ENCODE peak calls at places on chromosome 15, in seven cellular contexts. One of them, this sample, is unnamed.

GRCh38 chr15:23753248-23753647 is 66.1 kb upstream of the NDN start:
- DNase-seq in fibroblast of lung: no peak
- DNase-seq in hepatocyte: no peak
- DNase-seq in choroid plexus epithelial cell: no peak
- DNase-seq in astrocyte of the cerebellum: no peak
- DNase-seq in brain microvascular endothelial cell: no peak
- DNase-seq in breast epithelium: no peak
- DNase-seq in this sample: no peak

GRCh38 chr15:24760066-24760465 is 84.5 kb downstream of the NPAP1 start:
- DNase-seq in fibroblast of lung: no peak
- DNase-seq in astrocyte of the cerebellum: no peak
- DNase-seq in hepatocyte: no peak
- DNase-seq in breast epithelium: no peak
- DNase-seq in brain microvascular endothelial cell: no peak
- DNase-seq in choroid plexus epithelial cell: no peak
- DNase-seq in this sample: no peak

GRCh38 chr15:77869021-77869895 is 208.3 kb downstream of the TBC1D2B start:
- DNase-seq in hepatocyte: no peak
- DNase-seq in fibroblast of lung: peak
- DNase-seq in astrocyte of the cerebellum: no peak
- DNase-seq in brain microvascular endothelial cell: no peak
- DNase-seq in choroid plexus epithelial cell: no peak
- DNase-seq in breast epithelium: no peak
- DNase-seq in this sample: no peak

GRCh38 chr15:48619446-48619845 is 26.1 kb downstream of the FBN1 start:
- DNase-seq in fibroblast of lung: no peak
- DNase-seq in choroid plexus epithelial cell: no peak
- DNase-seq in astrocyte of the cerebellum: no peak
- DNase-seq in breast epithelium: no peak
- DNase-seq in hepatocyte: no peak
- DNase-seq in brain microvascular endothelial cell: no peak
- DNase-seq in this sample: no peak

GRCh38 chr15:101455291-101455916 is 34.1 kb downstream of the PCSK6 start:
- DNase-seq in breast epithelium: peak
- DNase-seq in choroid plexus epithelial cell: no peak
- DNase-seq in fibroblast of lung: no peak
- DNase-seq in hepatocyte: no peak
- DNase-seq in brain microvascular endothelial cell: no peak
- DNase-seq in astrocyte of the cerebellum: no peak
- DNase-seq in this sample: no peak

GRCh38 chr15:29997499-29997898 is 85.3 kb upstream of the GOLGA8J start:
- DNase-seq in choroid plexus epithelial cell: no peak
- DNase-seq in breast epithelium: no peak
- DNase-seq in astrocyte of the cerebellum: no peak
- DNase-seq in fibroblast of lung: no peak
- DNase-seq in hepatocyte: no peak
- DNase-seq in brain microvascular endothelial cell: no peak
- DNase-seq in this sample: no peak

GRCh38 chr15:26082833-26083174 is 219.7 kb upstream of the ATP10A start:
- DNase-seq in breast epithelium: no peak
- DNase-seq in brain microvascular endothelial cell: peak
- DNase-seq in hepatocyte: no peak
- DNase-seq in choroid plexus epithelial cell: peak
- DNase-seq in fibroblast of lung: no peak
- DNase-seq in astrocyte of the cerebellum: no peak
- DNase-seq in this sample: no peak

GRCh38 chr15:29242466-29243242 is 27.0 kb downstream of the NSMCE3 start:
- DNase-seq in fibroblast of lung: no peak
- DNase-seq in brain microvascular endothelial cell: peak
- DNase-seq in choroid plexus epithelial cell: peak
- DNase-seq in breast epithelium: no peak
- DNase-seq in astrocyte of the cerebellum: no peak
- DNase-seq in hepatocyte: peak
- DNase-seq in this sample: no peak

GRCh38 chr15:70501849-70502248 is 261.5 kb downstream of the UACA start:
- DNase-seq in fibroblast of lung: no peak
- DNase-seq in breast epithelium: no peak
- DNase-seq in hepatocyte: no peak
- DNase-seq in astrocyte of the cerebellum: no peak
- DNase-seq in choroid plexus epithelial cell: no peak
- DNase-seq in brain microvascular endothelial cell: no peak
- DNase-seq in this sample: no peak

GRCh38 chr15:76994496-76994895 is 430 bp upstream of the PSTPIP1 start:
- DNase-seq in choroid plexus epithelial cell: no peak
- DNase-seq in breast epithelium: no peak
- DNase-seq in hepatocyte: no peak
- DNase-seq in fibroblast of lung: no peak
- DNase-seq in brain microvascular endothelial cell: no peak
- DNase-seq in astrocyte of the cerebellum: no peak
- DNase-seq in this sample: no peak

GRCh38 chr15:60733196-60733595 is 254.3 kb upstream of the ICE2 start:
- DNase-seq in astrocyte of the cerebellum: no peak
- DNase-seq in hepatocyte: no peak
- DNase-seq in breast epithelium: no peak
- DNase-seq in choroid plexus epithelial cell: no peak
- DNase-seq in brain microvascular endothelial cell: no peak
- DNase-seq in fibroblast of lung: no peak
- DNase-seq in this sample: no peak

GRCh38 chr15:82820128-82820527 is 10.7 kb downstream of the WHAMM start:
- DNase-seq in hepatocyte: no peak
- DNase-seq in choroid plexus epithelial cell: no peak
- DNase-seq in brain microvascular endothelial cell: no peak
- DNase-seq in breast epithelium: no peak
- DNase-seq in fibroblast of lung: no peak
- DNase-seq in astrocyte of the cerebellum: no peak
- DNase-seq in this sample: no peak

GRCh38 chr15:74563442-74563841 is 22.4 kb downstream of the ARID3B start:
- DNase-seq in hepatocyte: no peak
- DNase-seq in astrocyte of the cerebellum: no peak
- DNase-seq in brain microvascular endothelial cell: no peak
- DNase-seq in breast epithelium: no peak
- DNase-seq in choroid plexus epithelial cell: no peak
- DNase-seq in fibroblast of lung: no peak
- DNase-seq in this sample: no peak

GRCh38 chr15:74036271-74037170 is 42.0 kb downstream of the PML start:
- DNase-seq in hepatocyte: peak
- DNase-seq in choroid plexus epithelial cell: peak
- DNase-seq in brain microvascular endothelial cell: peak
- DNase-seq in astrocyte of the cerebellum: peak
- DNase-seq in breast epithelium: no peak
- DNase-seq in fibroblast of lung: peak
- DNase-seq in this sample: peak

GRCh38 chr15:100902436-100903190 is 16.5 kb upstream of the LRRK1 start:
- DNase-seq in brain microvascular endothelial cell: peak
- DNase-seq in hepatocyte: peak
- DNase-seq in breast epithelium: peak
- DNase-seq in astrocyte of the cerebellum: peak
- DNase-seq in fibroblast of lung: peak
- DNase-seq in choroid plexus epithelial cell: peak
- DNase-seq in this sample: peak

GRCh38 chr15:78989701-78990248 is 44.9 kb upstream of the CTSH start:
- DNase-seq in hepatocyte: no peak
- DNase-seq in fibroblast of lung: peak
- DNase-seq in brain microvascular endothelial cell: no peak
- DNase-seq in astrocyte of the cerebellum: no peak
- DNase-seq in choroid plexus epithelial cell: no peak
- DNase-seq in breast epithelium: no peak
- DNase-seq in this sample: no peak

GRCh38 chr15:71802770-71803169 is 7.6 kb upstream of the NR2E3 start:
- DNase-seq in hepatocyte: no peak
- DNase-seq in astrocyte of the cerebellum: no peak
- DNase-seq in breast epithelium: no peak
- DNase-seq in choroid plexus epithelial cell: no peak
- DNase-seq in brain microvascular endothelial cell: no peak
- DNase-seq in fibroblast of lung: no peak
- DNase-seq in this sample: no peak

GRCh38 chr15:95594496-95594895 is 736.0 kb upstream of the NR2F2 start:
- DNase-seq in fibroblast of lung: no peak
- DNase-seq in choroid plexus epithelial cell: no peak
- DNase-seq in brain microvascular endothelial cell: no peak
- DNase-seq in astrocyte of the cerebellum: no peak
- DNase-seq in breast epithelium: no peak
- DNase-seq in hepatocyte: no peak
- DNase-seq in this sample: no peak

GRCh38 chr15:72554471-72555425 is 80.6 kb downstream of the ARIH1 start:
- DNase-seq in choroid plexus epithelial cell: peak
- DNase-seq in brain microvascular endothelial cell: peak
- DNase-seq in fibroblast of lung: peak
- DNase-seq in breast epithelium: no peak
- DNase-seq in astrocyte of the cerebellum: peak
- DNase-seq in hepatocyte: no peak
- DNase-seq in this sample: peak

GRCh38 chr15:58773024-58773423 is 1.9 kb downstream of the MINDY2 start:
- DNase-seq in breast epithelium: no peak
- DNase-seq in brain microvascular endothelial cell: no peak
- DNase-seq in astrocyte of the cerebellum: no peak
- DNase-seq in hepatocyte: no peak
- DNase-seq in fibroblast of lung: no peak
- DNase-seq in choroid plexus epithelial cell: no peak
- DNase-seq in this sample: no peak
- H3K4me3 ChIP-seq in breast epithelium: peak
- H3K4me3 ChIP-seq in brain microvascular endothelial cell: peak
- H3K4me3 ChIP-seq in astrocyte of the cerebellum: peak
- H3K4me3 ChIP-seq in hepatocyte: peak
- H3K4me3 ChIP-seq in fibroblast of lung: peak
- H3K4me3 ChIP-seq in choroid plexus epithelial cell: peak
- H3K4me3 ChIP-seq in this sample: peak

DNA sequence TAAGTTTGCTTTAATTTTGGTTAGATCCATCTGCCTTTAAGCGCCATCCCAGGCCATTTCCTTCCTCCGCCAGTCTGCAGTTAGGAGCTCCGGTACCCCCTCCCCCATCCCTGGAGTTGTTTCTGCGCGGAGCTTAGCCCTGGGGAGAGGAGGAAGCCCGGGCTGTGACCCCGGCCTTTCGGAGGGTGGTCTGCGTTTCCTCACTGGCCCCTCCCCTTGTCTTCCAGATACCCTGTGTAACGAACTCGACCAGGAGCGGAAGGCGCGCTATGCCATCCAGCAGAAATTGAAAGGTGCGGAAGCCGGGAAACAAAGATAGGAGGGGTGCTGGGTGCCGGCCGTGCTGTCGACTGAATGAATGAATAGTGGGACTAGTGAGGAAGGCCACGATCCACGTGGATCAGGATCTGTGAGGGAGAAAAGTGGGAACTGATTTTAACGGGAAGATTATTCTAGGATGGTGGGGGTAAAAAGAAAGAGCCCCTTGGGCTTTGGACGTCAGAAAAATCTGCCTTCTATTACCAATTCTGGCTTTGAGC is 6.8 kb downstream of the RNU6-1 start:
- DNase-seq in fibroblast of lung: no peak
- DNase-seq in choroid plexus epithelial cell: no peak
- DNase-seq in breast epithelium: no peak
- DNase-seq in brain microvascular endothelial cell: no peak
- DNase-seq in hepatocyte: no peak
- DNase-seq in astrocyte of the cerebellum: no peak
- DNase-seq in this sample: no peak
- H3K4me3 ChIP-seq in fibroblast of lung: peak
- H3K4me3 ChIP-seq in choroid plexus epithelial cell: peak
- H3K4me3 ChIP-seq in breast epithelium: no peak
- H3K4me3 ChIP-seq in brain microvascular endothelial cell: peak
- H3K4me3 ChIP-seq in hepatocyte: peak
- H3K4me3 ChIP-seq in astrocyte of the cerebellum: peak
- H3K4me3 ChIP-seq in this sample: peak

GRCh38 chr15:36882487-36883108 is 217.8 kb downstream of the MEIS2 start:
- DNase-seq in hepatocyte: no peak
- DNase-seq in breast epithelium: no peak
- DNase-seq in choroid plexus epithelial cell: no peak
- DNase-seq in brain microvascular endothelial cell: no peak
- DNase-seq in astrocyte of the cerebellum: no peak
- DNase-seq in fibroblast of lung: peak
- DNase-seq in this sample: no peak

GRCh38 chr15:36883705-36884355 is 216.5 kb downstream of the MEIS2 start:
- DNase-seq in astrocyte of the cerebellum: peak
- DNase-seq in breast epithelium: peak
- DNase-seq in choroid plexus epithelial cell: peak
- DNase-seq in brain microvascular endothelial cell: peak
- DNase-seq in hepatocyte: peak
- DNase-seq in fibroblast of lung: peak
- DNase-seq in this sample: peak

GRCh38 chr15:36885709-36886108 is 214.6 kb downstream of the MEIS2 start:
- DNase-seq in breast epithelium: no peak
- DNase-seq in astrocyte of the cerebellum: no peak
- DNase-seq in brain microvascular endothelial cell: no peak
- DNase-seq in hepatocyte: no peak
- DNase-seq in fibroblast of lung: peak
- DNase-seq in choroid plexus epithelial cell: no peak
- DNase-seq in this sample: no peak

GRCh38 chr15:36886135-36887011 is 214.0 kb downstream of the MEIS2 start:
- DNase-seq in choroid plexus epithelial cell: no peak
- DNase-seq in astrocyte of the cerebellum: no peak
- DNase-seq in hepatocyte: no peak
- DNase-seq in brain microvascular endothelial cell: no peak
- DNase-seq in fibroblast of lung: peak
- DNase-seq in breast epithelium: no peak
- DNase-seq in this sample: no peak

DNA sequence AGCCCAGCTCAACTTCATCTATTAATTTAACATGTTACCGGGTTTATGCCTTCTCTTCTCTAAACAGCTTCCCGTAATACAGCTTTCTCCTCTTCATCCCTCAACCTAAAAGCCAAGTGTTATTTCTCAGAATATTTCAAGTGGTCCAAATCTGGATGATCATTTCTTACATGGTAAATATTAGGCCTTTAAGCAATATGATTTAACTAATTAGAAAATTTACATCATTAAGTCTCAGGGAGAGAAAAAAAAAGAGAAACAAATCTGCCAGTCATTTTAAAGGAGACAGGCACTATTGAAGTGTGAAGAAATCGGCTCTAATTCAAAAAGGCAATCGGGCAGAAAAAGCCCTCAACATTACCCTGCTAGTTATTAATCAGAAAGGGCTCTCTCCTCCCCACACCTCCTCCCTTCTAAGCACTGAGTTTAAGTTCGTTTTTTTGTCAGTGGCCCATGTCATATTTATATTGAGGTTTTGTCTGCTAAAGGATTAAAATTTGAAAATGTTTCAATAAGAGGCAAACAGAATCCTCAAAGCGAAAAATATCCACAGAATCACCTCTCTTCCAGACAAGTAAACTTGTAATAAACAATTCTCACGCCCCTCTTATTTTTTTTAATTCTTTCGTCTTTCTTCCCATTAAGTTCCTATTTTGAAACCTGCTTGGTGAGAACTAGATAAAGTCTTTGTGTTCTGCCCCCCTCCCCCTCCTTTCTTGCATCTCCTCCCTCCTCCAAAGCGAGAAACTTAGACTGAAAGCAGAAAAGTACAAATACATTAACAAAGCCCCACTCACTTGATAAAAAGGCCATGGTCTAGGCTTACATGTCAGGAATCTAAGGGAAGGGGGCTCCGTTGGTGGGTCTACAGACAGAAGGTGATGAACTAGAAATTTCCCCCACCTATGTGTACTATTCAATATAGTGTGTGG is 215.7 kb downstream of the MEIS2 start:
- DNase-seq in choroid plexus epithelial cell: no peak
- DNase-seq in hepatocyte: no peak
- DNase-seq in astrocyte of the cerebellum: no peak
- DNase-seq in brain microvascular endothelial cell: no peak
- DNase-seq in fibroblast of lung: peak
- DNase-seq in breast epithelium: no peak
- DNase-seq in this sample: no peak
- H3K4me3 ChIP-seq in choroid plexus epithelial cell: no peak
- H3K4me3 ChIP-seq in hepatocyte: no peak
- H3K4me3 ChIP-seq in astrocyte of the cerebellum: no peak
- H3K4me3 ChIP-seq in brain microvascular endothelial cell: no peak
- H3K4me3 ChIP-seq in fibroblast of lung: no peak
- H3K4me3 ChIP-seq in breast epithelium: no peak
- H3K4me3 ChIP-seq in this sample: no peak

GRCh38 chr15:51226813-51227212 is 111.6 kb downstream of the CYP19A1 start:
- DNase-seq in astrocyte of the cerebellum: no peak
- DNase-seq in fibroblast of lung: no peak
- DNase-seq in brain microvascular endothelial cell: no peak
- DNase-seq in hepatocyte: no peak
- DNase-seq in choroid plexus epithelial cell: no peak
- DNase-seq in breast epithelium: no peak
- DNase-seq in this sample: no peak
- H3K4me3 ChIP-seq in astrocyte of the cerebellum: no peak
- H3K4me3 ChIP-seq in fibroblast of lung: no peak
- H3K4me3 ChIP-seq in brain microvascular endothelial cell: no peak
- H3K4me3 ChIP-seq in hepatocyte: no peak
- H3K4me3 ChIP-seq in choroid plexus epithelial cell: no peak
- H3K4me3 ChIP-seq in breast epithelium: no peak
- H3K4me3 ChIP-seq in this sample: no peak